ENCODE peak calls at places on chromosome 6, in nine cellular contexts. I is tibial artery; N is mesothelial cell of epicardium; J is NCI-H2227 treated with DMSO at 0.1 percent for 48 hours; Y is mucosa of gallbladder; P is stimulated activated CD8-positive, alpha-beta memory T cell treated with anti-CD3 and anti-CD28 coated beads, Interleukin-15, amount 100 ng/mL, for 4 hours; C is T-helper 1 cell; G is mammary epithelial cell; O is lower lobe of right lung. L is an unnamed sample.

GRCh38 chr6:29769336-29769735 is 46.1 kb downstream of the HLA-F start:
- DNase-seq in I (peak), N (no peak), J (no peak), Y (no peak), P (no peak), C (no peak), G (no peak), O (no peak), L (no peak)

GRCh38 chr6:30006170-30007131 is 54.6 kb upstream of the POLR1H start:
- DNase-seq in I (peak), N (no peak), J (no peak), Y (peak), P (no peak), C (no peak), G (no peak), O (peak), L (peak)

GRCh38 chr6:21731411-21732031 is 138.0 kb downstream of the SOX4 start:
- DNase-seq in I (no peak), N (no peak), J (no peak), Y (peak), P (no peak), C (no peak), G (peak), O (no peak), L (no peak)

GRCh38 chr6:6840831-6841263 is 252.3 kb downstream of the LY86 start:
- DNase-seq in I (no peak), N (no peak), J (no peak), Y (no peak), P (no peak), C (no peak), G (no peak), O (no peak), L (no peak)

GRCh38 chr6:137094411-137095008 is 49.7 kb upstream of the IL20RA start:
- DNase-seq in I (no peak), N (no peak), J (peak), Y (peak), P (no peak), C (peak), G (peak), O (no peak), L (peak)

GRCh38 chr6:451336-451735 is 59.8 kb downstream of the IRF4 start:
- DNase-seq in I (no peak), N (no peak), J (no peak), Y (no peak), P (no peak), C (no peak), G (no peak), O (no peak), L (no peak)

GRCh38 chr6:16504608-16505007 is 256.7 kb downstream of the ATXN1 start:
- DNase-seq in I (no peak), N (no peak), J (no peak), Y (no peak), P (no peak), C (no peak), G (no peak), O (no peak), L (no peak)

GRCh38 chr6:134004714-134005113 is 47.7 kb downstream of the SLC2A12 start:
- DNase-seq in I (no peak), N (no peak), J (no peak), Y (no peak), P (no peak), C (no peak), G (no peak), O (no peak), L (no peak)

GRCh38 chr6:143884161-143884560 is 19.9 kb downstream of the ZC2HC1B start:
- DNase-seq in I (no peak), N (no peak), J (no peak), Y (no peak), P (no peak), C (no peak), G (no peak), O (no peak), L (no peak)

GRCh38 chr6:88371480-88371879 is 205.3 kb upstream of the CNR1 start:
- DNase-seq in I (no peak), N (no peak), J (no peak), Y (no peak), P (no peak), C (no peak), G (no peak), O (no peak), L (no peak)

GRCh38 chr6:62391358-62391757 is 105.3 kb upstream of the KHDRBS2 start:
- DNase-seq in I (no peak), N (no peak), J (no peak), Y (no peak), P (no peak), C (no peak), G (no peak), O (no peak), L (no peak)

GRCh38 chr6:139291813-139292619 is at the start of gene TXLNB:
- DNase-seq in I (peak), N (no peak), J (peak), Y (peak), P (peak), C (peak), G (peak), O (peak), L (peak)

GRCh38 chr6:125300992-125301434 is 754 bp downstream of the HDDC2 start:
- DNase-seq in I (no peak), N (no peak), J (peak), Y (no peak), P (no peak), C (no peak), G (no peak), O (no peak), L (no peak)

GRCh38 chr6:26304213-26305096 is 60.5 kb upstream of the BTN3A2 start:
- DNase-seq in I (no peak), N (no peak), J (peak), Y (peak), P (no peak), C (peak), G (no peak), O (no peak), L (peak)

GRCh38 chr6:139699335-139699734 is 324.9 kb upstream of the CITED2 start:
- DNase-seq in I (no peak), N (no peak), J (no peak), Y (no peak), P (no peak), C (no peak), G (peak), O (no peak), L (no peak)

GRCh38 chr6:90619221-90619620 is 32.3 kb upstream of the MAP3K7 start:
- DNase-seq in I (no peak), N (no peak), J (no peak), Y (no peak), P (no peak), C (no peak), G (no peak), O (no peak), L (no peak)

GRCh38 chr6:162621246-162621645 is 106.3 kb downstream of the PRKN start:
- DNase-seq in I (no peak), N (no peak), J (no peak), Y (no peak), P (no peak), C (no peak), G (peak), O (no peak), L (no peak)

GRCh38 chr6:25369043-25369442 is 89.9 kb downstream of the CARMIL1 start:
- DNase-seq in I (no peak), N (no peak), J (no peak), Y (no peak), P (no peak), C (no peak), G (no peak), O (no peak), L (peak)

GRCh38 chr6:125191916-125192609 is 38.5 kb downstream of the TPD52L1 start:
- DNase-seq in I (peak), N (no peak), J (no peak), Y (peak), P (peak), C (peak), G (peak), O (peak), L (peak)

GRCh38 chr6:105990151-105990550 is 96.0 kb upstream of the PRDM1 start:
- DNase-seq in I (no peak), N (no peak), J (no peak), Y (no peak), P (no peak), C (no peak), G (peak), O (no peak), L (no peak)

GRCh38 chr6:34275128-34275804 is 26.5 kb upstream of the SMIM29 start:
- DNase-seq in I (no peak), N (no peak), J (no peak), Y (no peak), P (no peak), C (no peak), G (no peak), O (no peak), L (no peak)

GRCh38 chr6:41818271-41819054 is 31.0 kb downstream of the TOMM6 start:
- DNase-seq in I (no peak), N (no peak), J (no peak), Y (no peak), P (no peak), C (no peak), G (no peak), O (no peak), L (no peak)

GRCh38 chr6:89022747-89023289 is 57.7 kb upstream of the PNRC1 start:
- DNase-seq in I (no peak), N (no peak), J (no peak), Y (no peak), P (no peak), C (no peak), G (peak), O (no peak), L (no peak)

GRCh38 chr6:28607990-28608389 is 82.3 kb downstream of the GPX5 start:
- DNase-seq in I (no peak), N (no peak), J (peak), Y (no peak), P (no peak), C (no peak), G (no peak), O (no peak), L (no peak)

GRCh38 chr6:73579851-73580246 is 59.0 kb upstream of the EEF1A1 start:
- DNase-seq in I (no peak), N (no peak), J (no peak), Y (peak), P (no peak), C (no peak), G (peak), O (no peak), L (peak)

GRCh38 chr6:127210725-127211124 is 55.9 kb upstream of the RNF146 start:
- DNase-seq in I (no peak), N (no peak), J (no peak), Y (no peak), P (no peak), C (no peak), G (no peak), O (no peak), L (no peak)

GRCh38 chr6:9606435-9607134 is 808.3 kb downstream of the TFAP2A start:
- DNase-seq in I (no peak), N (no peak), J (no peak), Y (no peak), P (no peak), C (no peak), G (no peak), O (no peak), L (no peak)

GRCh38 chr6:84547341-84547794 is 217.0 kb downstream of the TBX18 start:
- DNase-seq in I (no peak), N (no peak), J (no peak), Y (no peak), P (no peak), C (no peak), G (no peak), O (no peak), L (no peak)

GRCh38 chr6:72619883-72620696 is 1.8 kb upstream of the KCNQ5 start:
- DNase-seq in I (peak), N (no peak), J (peak), Y (peak), P (peak), C (peak), G (no peak), O (peak), L (peak)

GRCh38 chr6:152701081-152701862 is 3.6 kb downstream of the MYCT1 start:
- DNase-seq in I (no peak), N (no peak), J (no peak), Y (no peak), P (no peak), C (no peak), G (no peak), O (no peak), L (no peak)

GRCh38 chr6:155317186-155317585 is 2.9 kb upstream of the TFB1M start:
- DNase-seq in I (no peak), N (no peak), J (no peak), Y (no peak), P (no peak), C (no peak), G (no peak), O (no peak), L (no peak)

GRCh38 chr6:112311950-112312547 is 35.1 kb upstream of the RFPL4B start:
- DNase-seq in I (no peak), N (no peak), J (no peak), Y (no peak), P (no peak), C (no peak), G (no peak), O (no peak), L (no peak)

GRCh38 chr6:25503686-25504085 is 148.3 kb upstream of the SCGN start:
- DNase-seq in I (no peak), N (no peak), J (no peak), Y (no peak), P (no peak), C (no peak), G (peak), O (no peak), L (no peak)

GRCh38 chr6:22366214-22366613 is 69.4 kb upstream of the PRL start:
- DNase-seq in I (no peak), N (no peak), J (no peak), Y (no peak), P (no peak), C (no peak), G (peak), O (no peak), L (no peak)

GRCh38 chr6:113287396-113287795 is 569.7 kb upstream of the MARCKS start:
- DNase-seq in I (no peak), N (no peak), J (no peak), Y (no peak), P (no peak), C (no peak), G (no peak), O (no peak), L (no peak)

GRCh38 chr6:87136963-87137362 is 18.4 kb upstream of the ZNF292 start:
- DNase-seq in I (no peak), N (no peak), J (no peak), Y (no peak), P (no peak), C (no peak), G (no peak), O (no peak), L (no peak)

GRCh38 chr6:161266866-161267265 is 7.0 kb downstream of the AGPAT4 start:
- DNase-seq in I (no peak), N (no peak), J (no peak), Y (no peak), P (no peak), C (no peak), G (no peak), O (no peak), L (no peak)

GRCh38 chr6:3410385-3411360 is 46.2 kb downstream of the SLC22A23 start:
- DNase-seq in I (no peak), N (peak), J (no peak), Y (peak), P (no peak), C (peak), G (no peak), O (no peak), L (peak)

L was measured in left cardiac atrium.